ENCODE peak calls at places on chromosomes 6 and 20, in nine cellular contexts. L is heart left ventricle, G is HCT116, P is adrenal gland, E is endothelial cell of umbilical vein, X is tibial nerve, M is upper lobe of left lung, S is uterus, N is ovary. H is an unnamed sample. For H3K4me1, the result is how much of the 10 kb centered on the place peaks cover.

GRCh38 chr6:108395297-108395696 is 100.4 kb downstream of the AFG1L start:
- DNase-seq in L (no peak), G (no peak), P (no peak), E (no peak), X (no peak), M (no peak), S (no peak), N (no peak), H (no peak)

GRCh38 chr6:1792989-1793388 is 183.3 kb downstream of the FOXC1 start:
- DNase-seq in L (no peak), G (peak), P (no peak), E (no peak), X (no peak), M (no peak), S (no peak), N (no peak), H (no peak)

GRCh38 chr20:23136893-23137745 is 51.0 kb upstream of the CD93 start:
- DNase-seq in L (no peak), G (no peak), P (no peak), E (no peak), X (no peak), M (no peak), S (no peak), N (no peak), H (no peak)

GRCh38 chr6:109332748-109333147 is 49.5 kb downstream of the CD164 start:
- DNase-seq in L (no peak), G (no peak), P (no peak), E (no peak), X (no peak), M (no peak), S (no peak), N (no peak), H (peak)

GRCh38 chr20:45020236-45020886 is 54.0 kb downstream of the STK4 start:
- DNase-seq in L (no peak), G (no peak), P (no peak), E (no peak), X (no peak), M (no peak), S (no peak), N (no peak), H (no peak)

GRCh38 chr20:61350500-61351250 is 98.6 kb downstream of the CDH4 start:
- DNase-seq in L (no peak), G (no peak), P (no peak), E (no peak), X (no peak), M (no peak), S (no peak), N (no peak), H (no peak)

GRCh38 chr6:153392156-153392555 is 261.1 kb upstream of the RGS17 start:
- DNase-seq in L (no peak), G (no peak), P (no peak), E (no peak), X (no peak), M (no peak), S (no peak), N (no peak), H (no peak)

GRCh38 chr6:135146160-135146920 is 34.8 kb upstream of the MYB start:
- DNase-seq in L (no peak), G (no peak), P (no peak), E (no peak), X (no peak), M (no peak), S (no peak), N (no peak), H (no peak)

GRCh38 chr20:49320460-49320859 is 42.6 kb upstream of the ZNFX1 start:
- DNase-seq in L (no peak), G (peak), P (no peak), E (peak), X (no peak), M (no peak), S (no peak), N (no peak), H (no peak)

GRCh38 chr6:28335040-28335563 is 846 bp downstream of the ZSCAN31 start:
- DNase-seq in L (no peak), G (no peak), P (peak), E (no peak), X (peak), M (no peak), S (no peak), N (peak), H (no peak)

GRCh38 chr6:26224940-26225847 is 138.0 kb downstream of the HFE start:
- DNase-seq in L (no peak), G (no peak), P (peak), E (peak), X (no peak), M (peak), S (no peak), N (no peak), H (no peak)

GRCh38 chr6:136251394-136251793 is 1.3 kb upstream of the MTFR2 start:
- DNase-seq in L (no peak), G (no peak), P (no peak), E (peak), X (no peak), M (no peak), S (no peak), N (no peak), H (no peak)

GRCh38 chr20:56653221-56653620 is 24.1 kb downstream of the TFAP2C start:
- DNase-seq in L (no peak), G (no peak), P (no peak), E (no peak), X (no peak), M (no peak), S (no peak), N (no peak), H (no peak)

GRCh38 chr20:59297641-59298040 is 2.8 kb upstream of the EDN3 start:
- DNase-seq in L (no peak), G (no peak), P (no peak), E (no peak), X (no peak), M (no peak), S (no peak), N (no peak), H (no peak)

GRCh38 chr6:722608-723007 is 29.7 kb upstream of the EXOC2 start:
- DNase-seq in L (no peak), G (no peak), P (no peak), E (no peak), X (no peak), M (no peak), S (no peak), N (no peak), H (no peak)

GRCh38 chr6:111548368-111548767 is 57.3 kb downstream of the TRAF3IP2 start:
- DNase-seq in L (no peak), G (no peak), P (no peak), E (no peak), X (no peak), M (no peak), S (no peak), N (no peak), H (no peak)

GRCh38 chr6:37696220-37696840 is 1.4 kb downstream of the MDGA1 start:
- DNase-seq in L (peak), G (no peak), P (peak), E (peak), X (no peak), M (peak), S (peak), N (peak), H (no peak)

GRCh38 chr6:79463721-79464120 is 73.5 kb downstream of the LCA5 start:
- DNase-seq in L (no peak), G (peak), P (no peak), E (no peak), X (no peak), M (no peak), S (no peak), N (no peak), H (no peak)

GRCh38 chr6:108594640-108595039 is 33.9 kb downstream of the FOXO3 start:
- DNase-seq in L (peak), G (no peak), P (no peak), E (no peak), X (no peak), M (no peak), S (no peak), N (no peak), H (no peak)

GRCh38 chr6:34974249-34974642 is 85.2 kb downstream of the ANKS1A start:
- DNase-seq in L (no peak), G (no peak), P (no peak), E (no peak), X (no peak), M (no peak), S (no peak), N (no peak), H (no peak)

GRCh38 chr6:33882154-33882553 is 78.4 kb upstream of the MLN start:
- DNase-seq in L (peak), G (no peak), P (no peak), E (no peak), X (no peak), M (no peak), S (peak), N (peak), H (no peak)

GRCh38 chr6:123965894-123966293 is 162.2 kb downstream of the NKAIN2 start:
- DNase-seq in L (no peak), G (no peak), P (no peak), E (peak), X (no peak), M (no peak), S (no peak), N (no peak), H (no peak)

GRCh38 chr6:88730602-88731001 is 232.8 kb downstream of the RNGTT start:
- DNase-seq in L (no peak), G (no peak), P (no peak), E (peak), X (no peak), M (no peak), S (no peak), N (no peak), H (no peak)

GRCh38 chr6:113777601-113778000 is 79.5 kb upstream of the MARCKS start:
- DNase-seq in L (no peak), G (no peak), P (no peak), E (no peak), X (no peak), M (no peak), S (no peak), N (no peak), H (no peak)

GRCh38 chr20:31679357-31680285 is 41.9 kb downstream of the COX4I2 start:
- DNase-seq in L (no peak), G (no peak), P (no peak), E (no peak), X (no peak), M (no peak), S (no peak), N (no peak), H (no peak)

GRCh38 chr20:46159101-46159897 is 41.2 kb downstream of the CD40 start:
- DNase-seq in L (no peak), G (no peak), P (no peak), E (no peak), X (no peak), M (no peak), S (no peak), N (no peak), H (no peak)

GRCh38 chr20:22507240-22507961 is 77.0 kb downstream of the FOXA2 start:
- DNase-seq in L (no peak), G (no peak), P (no peak), E (no peak), X (no peak), M (no peak), S (no peak), N (no peak), H (no peak)

GRCh38 chr6:10809098-10809497 is 29.2 kb downstream of the MAK start:
- DNase-seq in L (no peak), G (no peak), P (no peak), E (no peak), X (no peak), M (no peak), S (no peak), N (no peak), H (no peak)

GRCh38 chr6:74674377-74674776 is 531.5 kb downstream of the COL12A1 start:
- DNase-seq in L (no peak), G (no peak), P (no peak), E (no peak), X (no peak), M (no peak), S (no peak), N (no peak), H (no peak)

GRCh38 chr20:52060794-52061714 is 130.5 kb downstream of the ZFP64 start:
- DNase-seq in L (no peak), G (peak), P (no peak), E (peak), X (no peak), M (no peak), S (no peak), N (no peak), H (no peak)
- TF ChIP-seq CTCF in L (peak), G (peak), P (no peak), E (peak), X (no peak), M (peak), S (no peak), N (no peak), H (no peak)

GRCh38 chr20:13299401-13299800 is 78.3 kb downstream of the ISM1 start:
- DNase-seq in L (no peak), G (no peak), P (no peak), E (no peak), X (no peak), M (peak), S (no peak), N (no peak), H (no peak)
- H3K4me1 ChIP-seq in L (under half), G (under half), P (under half), E (under half), X (under half), M (under half), S (under half), N (under half), H (under half)

GRCh38 chr6:140979642-140980091 is 1153.1 kb upstream of the GJE1 start:
- DNase-seq in L (peak), G (no peak), P (peak), E (peak), X (peak), M (no peak), S (peak), N (peak), H (no peak)
- TF ChIP-seq POLR2A in L (no peak), G (no peak), P (no peak), E (no peak), X (no peak), M (no peak), S (no peak), N (no peak), H (no peak)

GRCh38 chr6:56021943-56022342 is 146.6 kb upstream of the BMP5 start:
- DNase-seq in L (no peak), G (no peak), P (no peak), E (no peak), X (no peak), M (no peak), S (no peak), N (no peak), H (no peak)
- TF ChIP-seq CTCF in L (no peak), G (no peak), P (no peak), E (no peak), X (no peak), M (no peak), S (no peak), N (no peak), H (no peak)

GRCh38 chr20:50536333-50536732 is 26.1 kb downstream of the PTPN1 start:
- DNase-seq in L (no peak), G (no peak), P (no peak), E (no peak), X (no peak), M (no peak), S (no peak), N (no peak), H (no peak)

GRCh38 chr20:50537546-50538201 is 27.5 kb downstream of the PTPN1 start:
- DNase-seq in L (no peak), G (no peak), P (no peak), E (no peak), X (no peak), M (no peak), S (no peak), N (no peak), H (no peak)

GRCh38 chr20:50540620-50541605 is 30.7 kb downstream of the PTPN1 start:
- DNase-seq in L (no peak), G (peak), P (peak), E (peak), X (no peak), M (no peak), S (no peak), N (no peak), H (no peak)

GRCh38 chr20:50535162-50535561 is 25.0 kb downstream of the PTPN1 start:
- DNase-seq in L (no peak), G (no peak), P (no peak), E (no peak), X (no peak), M (no peak), S (no peak), N (no peak), H (no peak)

DNA sequence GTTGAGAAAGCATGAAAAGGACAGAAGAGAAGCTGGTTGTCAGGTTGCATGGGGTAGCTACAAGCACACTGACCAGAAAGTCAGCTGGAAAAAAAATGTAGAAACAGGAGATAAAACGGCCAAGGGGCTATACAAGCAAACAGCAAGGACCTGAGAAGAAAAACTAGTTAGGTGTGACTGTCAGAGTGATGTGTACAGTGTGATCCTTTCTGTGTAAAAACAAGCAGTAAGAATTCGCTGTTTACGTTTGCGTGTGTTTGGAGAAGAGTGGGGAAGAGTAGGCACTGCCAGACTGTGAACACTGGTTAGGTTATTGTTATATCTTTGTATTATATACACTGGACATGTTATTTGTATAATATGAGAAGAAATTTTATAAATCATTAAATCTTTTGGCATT is 28.1 kb downstream of the PTPN1 start:
- DNase-seq in L (no peak), G (no peak), P (no peak), E (peak), X (no peak), M (no peak), S (no peak), N (no peak), H (no peak)
- H3K4me1 ChIP-seq in L (under half), G (half or more), P (under half), E (under half), X (under half), M (half or more), S (under half), N (under half), H (under half)

DNA sequence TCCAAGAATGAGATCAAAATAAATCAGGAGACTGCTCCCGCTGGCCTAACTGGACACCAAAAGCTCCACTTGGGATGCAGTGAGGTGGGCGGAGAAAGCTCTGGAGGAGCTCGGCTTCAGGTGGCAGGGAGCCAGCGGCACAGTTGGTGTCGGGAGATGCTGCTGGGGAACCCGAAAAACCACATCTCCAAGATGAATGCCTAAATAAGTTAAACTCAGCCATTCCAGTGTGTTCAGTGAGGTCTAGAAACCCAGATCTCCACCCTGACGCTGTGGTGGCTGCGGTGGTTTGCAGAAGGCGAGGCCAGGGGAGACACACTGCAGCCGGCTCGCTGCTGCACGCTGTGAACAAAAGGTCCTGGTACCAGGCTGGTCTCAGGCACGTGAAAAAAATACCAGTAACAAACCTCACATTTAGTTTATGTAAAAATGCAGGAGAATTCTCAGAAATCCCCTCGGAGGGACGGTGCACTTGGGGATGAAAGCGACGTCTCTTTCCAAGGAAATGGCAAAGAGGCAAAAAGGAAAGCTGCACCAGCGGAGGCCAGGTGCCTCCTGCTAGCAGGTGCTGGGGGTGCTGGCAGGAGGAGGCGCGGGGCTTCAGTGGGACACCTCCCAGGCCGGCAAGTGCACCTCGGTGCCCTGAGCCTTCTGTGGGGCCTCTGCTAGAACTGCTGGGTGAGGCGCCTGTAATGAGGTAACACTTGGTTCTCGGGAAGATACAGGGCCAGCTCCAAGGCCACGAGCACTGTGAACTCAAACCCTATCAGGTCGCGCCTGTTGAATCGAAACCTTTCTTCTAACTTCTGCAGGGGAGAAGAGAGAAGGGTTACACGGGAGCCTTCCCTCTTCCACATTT is 3.6 kb downstream of the RPS21 start:
- DNase-seq in L (no peak), G (no peak), P (no peak), E (no peak), X (no peak), M (peak), S (no peak), N (no peak), H (no peak)
- TF ChIP-seq POLR2A in L (no peak), G (no peak), P (no peak), E (peak), X (no peak), M (no peak), S (no peak), N (no peak), H (no peak)